ENCODE peak calls at places on chromosomes 7 and 10, in seven cellular contexts. E is HEK293T, Q is epithelial cell of esophagus, R is HFFc6, P is H7, W is KG1, L is lower lobe of right lung. J is an unnamed sample.

GRCh38 chr7:2773608-2774007 is 70.5 kb downstream of the GNA12 start:
- DNase-seq in Q (no peak), R (no peak), E (no peak), P (no peak), W (no peak), L (no peak), J (no peak)

GRCh38 chr10:62584216-62584615 is 210.0 kb downstream of the ZNF365 start:
- DNase-seq in R (peak; percentile 91), P (no peak), Q (no peak), E (no peak), W (no peak), L (no peak), J (no peak)

GRCh38 chr7:132842478-132842877 is 239.4 kb downstream of the CHCHD3 start:
- DNase-seq in P (no peak), W (no peak), R (no peak), E (no peak), Q (no peak), L (no peak), J (no peak)

GRCh38 chr10:122333037-122333436 is 41.5 kb upstream of the PLEKHA1 start:
- DNase-seq in P (no peak), L (no peak), W (no peak), E (no peak), Q (peak; percentile 38), R (peak; percentile 6), J (no peak)

GRCh38 chr7:142188159-142188558 is 69.7 kb downstream of the PRSS58 start:
- DNase-seq in L (no peak), P (no peak), E (no peak), R (no peak), Q (peak; percentile 49), W (no peak), J (no peak)

GRCh38 chr10:117554371-117554770 is 11.8 kb downstream of the EMX2 start:
- DNase-seq in L (no peak), E (no peak), W (no peak), R (no peak), Q (no peak), P (no peak), J (no peak)

GRCh38 chr10:121926669-121927360 is 1.0 kb downstream of the ATE1 start:
- DNase-seq in W (peak; percentile 47), L (no peak), E (no peak), R (peak; percentile 43), P (peak; percentile 25), Q (peak; percentile 7), J (no peak)

GRCh38 chr7:122902751-122903495 is 16.7 kb upstream of the CADPS2 start:
- DNase-seq in R (no peak), L (no peak), W (no peak), E (peak; percentile 11), P (peak; percentile 22), Q (no peak), J (no peak)

GRCh38 chr10:6669269-6669859 is 89.3 kb upstream of the PRKCQ start:
- DNase-seq in W (no peak), L (no peak), Q (peak; percentile 70), E (peak; percentile 47), P (peak; percentile 14), R (peak; percentile 57), J (peak; percentile 67)

GRCh38 chr7:145978769-145979168 is 137.8 kb upstream of the CNTNAP2 start:
- DNase-seq in Q (no peak), L (no peak), R (no peak), P (no peak), W (no peak), E (no peak), J (no peak)

GRCh38 chr7:2225336-2225735 is 7.4 kb downstream of the MAD1L1 start:
- DNase-seq in W (no peak), P (peak; percentile 36), L (no peak), Q (peak; percentile 93), E (no peak), R (no peak), J (no peak)

GRCh38 chr10:43888551-43888950 is 239.9 kb upstream of the ZNF32 start:
- DNase-seq in W (no peak), P (no peak), R (peak; percentile 80), E (no peak), Q (no peak), L (no peak), J (no peak)